ENCODE peak calls at places on chromosomes 7 and 10, in six cellular contexts. A, J, N, K, F and D are unnamed samples.

GRCh38 chr10:10855178-10855577 is 162.5 kb upstream of the CELF2 start:
- DNase-seq in A (no peak), J (no peak), N (no peak), K (no peak), F (no peak), D (no peak)

GRCh38 chr7:53326634-53327033 is 291.2 kb downstream of the POM121L12 start:
- DNase-seq in A (no peak), J (no peak), N (no peak), K (no peak), F (no peak), D (no peak)

GRCh38 chr7:2123360-2123759 is 109.4 kb downstream of the MAD1L1 start:
- DNase-seq in A (no peak), J (no peak), N (no peak), K (no peak), F (no peak), D (no peak)

GRCh38 chr7:2880051-2880450 is 35.9 kb upstream of the GNA12 start:
- DNase-seq in A (no peak), J (no peak), N (no peak), K (no peak), F (no peak), D (no peak)

GRCh38 chr10:32253300-32253699 is 93.7 kb downstream of the EPC1 start:
- DNase-seq in A (no peak), J (no peak), N (no peak), K (no peak), F (no peak), D (no peak)

GRCh38 chr7:120834726-120835125 is 23.2 kb downstream of the TSPAN12 start:
- DNase-seq in A (no peak), J (no peak), N (no peak), K (no peak), F (no peak), D (no peak)

GRCh38 chr10:79326361-79327089 is 20.7 kb upstream of the PPIF start:
- DNase-seq in A (no peak), J (no peak), N (no peak), K (no peak), F (no peak), D (no peak)

GRCh38 chr10:90588222-90588621 is 269.6 kb downstream of the HTR7 start:
- DNase-seq in A (no peak), J (no peak), N (no peak), K (no peak), F (no peak), D (no peak)

GRCh38 chr10:24034571-24034970 is 174.4 kb upstream of the KIAA1217 start:
- DNase-seq in A (no peak), J (no peak), N (no peak), K (no peak), F (no peak), D (no peak)

GRCh38 chr7:6614941-6615737 is at the start of gene ZNF853:
- DNase-seq in A (no peak), J (peak), N (no peak), K (peak), F (no peak), D (no peak)

GRCh38 chr10:18456984-18457383 is 194.4 kb downstream of the NSUN6 start:
- DNase-seq in A (no peak), J (no peak), N (no peak), K (no peak), F (no peak), D (no peak)

GRCh38 chr10:96991313-96991841 is 159.3 kb downstream of the LCOR start:
- DNase-seq in A (no peak), J (no peak), N (peak), K (no peak), F (no peak), D (peak)

GRCh38 chr10:62726142-62726541 is 78.4 kb upstream of the ADO start:
- DNase-seq in A (no peak), J (no peak), N (no peak), K (no peak), F (no peak), D (no peak)

GRCh38 chr10:113272511-113272910 is 280.3 kb upstream of the HABP2 start:
- DNase-seq in A (no peak), J (no peak), N (no peak), K (no peak), F (no peak), D (no peak)

GRCh38 chr10:48252354-48252650 is 22.2 kb downstream of the FRMPD2 start:
- DNase-seq in A (no peak), J (no peak), N (no peak), K (no peak), F (no peak), D (no peak)

GRCh38 chr7:138663741-138664710 is 37.1 kb downstream of the SVOPL start:
- DNase-seq in A (no peak), J (no peak), N (no peak), K (no peak), F (no peak), D (no peak)

GRCh38 chr7:30562909-30563308 is 31.8 kb upstream of the GARS1 start:
- DNase-seq in A (no peak), J (no peak), N (no peak), K (no peak), F (no peak), D (no peak)

GRCh38 chr7:81467964-81468363 is 301.9 kb downstream of the HGF start:
- DNase-seq in A (no peak), J (no peak), N (no peak), K (no peak), F (no peak), D (no peak)

GRCh38 chr10:11397980-11398580 is 213.4 kb downstream of the USP6NL start:
- DNase-seq in A (no peak), J (no peak), N (peak), K (no peak), F (no peak), D (no peak)

GRCh38 chr7:57579454-57579853 is 129.5 kb downstream of the ZNF716 start:
- DNase-seq in A (no peak), J (no peak), N (no peak), K (no peak), F (no peak), D (no peak)

GRCh38 chr7:71402684-71403083 is 270.7 kb downstream of the GALNT17 start:
- DNase-seq in A (no peak), J (no peak), N (no peak), K (no peak), F (no peak), D (no peak)